ENCODE peak calls at places on chromosomes 12 and 14, in six cellular contexts. N is Panc1; G is CD8-positive, alpha-beta T cell; Y is A549; Q is fibroblast of lung; Z is tibial artery. M is an unnamed sample.

GRCh38 chr12:117098361-117099217 is 627 bp downstream of the TESC start:
- DNase-seq in N (no peak), G (no peak), Y (peak), Q (no peak), Z (no peak), M (no peak)

GRCh38 chr12:122951406-122951805 is 14.9 kb downstream of the ABCB9 start:
- DNase-seq in N (no peak), G (no peak), Y (peak), Q (peak), Z (no peak), M (no peak)

GRCh38 chr14:87690076-87690661 is 302.8 kb downstream of the GALC start:
- DNase-seq in N (no peak), G (no peak), Y (no peak), Q (no peak), Z (no peak), M (peak)

GRCh38 chr12:15996254-15996653 is 85.1 kb downstream of the DERA start:
- DNase-seq in N (no peak), G (no peak), Y (peak), Q (peak), Z (no peak), M (peak)

GRCh38 chr14:73025544-73025943 is 1.4 kb downstream of the ZFYVE1 start:
- DNase-seq in N (no peak), G (no peak), Y (peak), Q (peak), Z (no peak), M (no peak)

GRCh38 chr12:56574210-56574609 is 52.6 kb downstream of the RBMS2 start:
- DNase-seq in N (no peak), G (no peak), Y (no peak), Q (no peak), Z (no peak), M (no peak)

GRCh38 chr14:64602826-64603225 is 53.1 kb downstream of the PPP1R36 start:
- DNase-seq in N (no peak), G (no peak), Y (peak), Q (no peak), Z (no peak), M (no peak)

GRCh38 chr12:28963554-28963953 is 185.5 kb upstream of the FAR2 start:
- DNase-seq in N (no peak), G (no peak), Y (peak), Q (peak), Z (no peak), M (no peak)

GRCh38 chr14:90495357-90496276 is 98.8 kb downstream of the CALM1 start:
- DNase-seq in N (no peak), G (no peak), Y (peak), Q (peak), Z (no peak), M (no peak)

GRCh38 chr12:68749861-68750260 is 3.9 kb downstream of the SLC35E3 start:
- DNase-seq in N (no peak), G (no peak), Y (no peak), Q (no peak), Z (no peak), M (no peak)
- H3K4me3 ChIP-seq in N (no peak), G (no peak), Y (no peak), Q (no peak), Z (no peak), M (no peak)

GRCh38 chr12:14614704-14615121 is 47.0 kb upstream of the PLBD1 start:
- DNase-seq in N (no peak), G (no peak), Y (no peak), Q (no peak), Z (no peak), M (no peak)

GRCh38 chr12:14613718-14614117 is 46.0 kb upstream of the PLBD1 start:
- DNase-seq in N (no peak), G (no peak), Y (no peak), Q (no peak), Z (no peak), M (no peak)

GRCh38 chr12:14621821-14622220 is 54.1 kb upstream of the PLBD1 start:
- DNase-seq in N (no peak), G (no peak), Y (no peak), Q (no peak), Z (no peak), M (no peak)

GRCh38 chr12:14619731-14620501 is 52.2 kb upstream of the PLBD1 start:
- DNase-seq in N (no peak), G (no peak), Y (no peak), Q (no peak), Z (no peak), M (no peak)

DNA sequence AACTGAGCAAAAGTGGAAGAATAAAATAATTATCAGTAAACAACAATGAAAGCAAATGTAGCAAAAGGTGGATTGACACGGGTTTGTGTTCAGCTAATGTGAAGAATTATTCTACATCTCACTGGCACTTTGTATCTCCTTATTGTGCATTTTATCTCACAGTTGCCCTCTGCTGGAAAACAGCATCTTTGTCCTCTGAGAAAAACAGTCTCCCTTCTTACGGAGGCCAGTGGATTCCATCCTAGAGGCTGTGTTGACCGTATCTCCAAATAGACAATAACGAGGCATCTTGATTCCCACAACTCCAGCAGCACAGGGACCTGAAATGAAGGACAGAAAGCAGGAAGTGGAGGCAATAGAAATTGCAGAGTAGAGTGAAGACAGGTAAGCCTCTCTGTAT is 51.3 kb upstream of the PLBD1 start:
- DNase-seq in N (no peak), G (no peak), Y (peak), Q (peak), Z (no peak), M (peak)
- TF ChIP-seq CTCF in N (peak), G (no peak), Y (peak), Q (peak), Z (peak), M (peak)

DNA sequence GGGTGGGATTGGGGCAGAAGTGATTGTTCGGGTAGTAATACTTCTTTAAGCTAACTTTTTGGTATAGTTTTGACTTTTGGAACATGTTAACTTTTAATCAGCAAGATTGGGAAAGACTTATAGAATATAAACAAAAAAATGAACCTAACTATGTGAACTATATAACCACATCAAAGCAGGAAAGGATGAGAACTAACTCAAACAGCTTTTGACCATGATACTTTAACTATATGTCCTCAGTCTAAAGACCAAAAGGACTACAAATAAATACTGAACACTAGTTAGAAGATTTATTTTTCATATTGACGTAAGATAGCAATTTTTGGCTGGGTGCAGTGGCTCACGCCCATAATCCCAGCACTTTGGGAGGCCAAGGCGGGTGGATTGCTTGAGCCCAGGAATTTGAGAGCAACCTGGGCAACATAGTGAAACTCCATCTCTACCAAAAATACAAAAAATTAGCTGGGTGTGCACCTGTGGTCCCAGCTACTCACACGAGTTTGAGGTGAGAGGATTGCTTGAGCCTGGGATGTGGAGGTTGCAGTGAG is 108.5 kb upstream of the ATF1 start:
- DNase-seq in N (no peak), G (no peak), Y (no peak), Q (peak), Z (no peak), M (no peak)
- H3K27ac ChIP-seq in N (no peak), G (no peak), Y (no peak), Q (no peak), Z (no peak), M (no peak)

GRCh38 chr12:8829621-8830020 is 7.2 kb downstream of the A2ML1 start:
- DNase-seq in N (no peak), G (no peak), Y (peak), Q (no peak), Z (no peak), M (no peak)
- H3K4me3 ChIP-seq in N (no peak), G (no peak), Y (no peak), Q (no peak), Z (no peak), M (no peak)

GRCh38 chr14:92789457-92790089 is 4.5 kb upstream of the GOLGA5 start:
- DNase-seq in N (no peak), G (no peak), Y (peak), Q (no peak), Z (no peak), M (no peak)

GRCh38 chr14:92794961-92795360 is 856 bp downstream of the GOLGA5 start:
- DNase-seq in N (no peak), G (no peak), Y (no peak), Q (no peak), Z (no peak), M (no peak)

GRCh38 chr14:92793709-92794546 is at the start of gene GOLGA5:
- DNase-seq in N (peak), G (peak), Y (peak), Q (peak), Z (peak), M (peak)

GRCh38 chr14:92794547-92794941 is 439 bp downstream of the GOLGA5 start:
- DNase-seq in N (no peak), G (no peak), Y (no peak), Q (peak), Z (no peak), M (no peak)

DNA sequence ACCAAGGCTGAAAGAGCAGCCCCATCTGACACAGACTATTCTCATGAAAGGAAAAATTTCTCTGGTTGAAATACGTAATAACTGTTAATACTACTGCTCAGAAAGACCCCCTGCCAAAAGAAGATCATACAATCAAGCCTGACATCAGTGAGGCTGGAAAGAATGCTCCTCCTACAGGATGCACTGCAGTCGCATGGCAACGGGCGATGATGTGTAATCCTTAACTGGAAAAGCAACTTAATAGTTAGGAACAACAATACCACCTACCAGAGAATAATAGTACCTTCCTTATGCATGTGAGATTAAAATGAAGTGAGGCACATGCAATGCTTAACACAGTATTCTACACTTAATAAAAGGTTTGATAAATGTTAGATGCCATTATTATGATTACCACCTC is 1.2 kb upstream of the GOLGA5 start:
- DNase-seq in N (no peak), G (no peak), Y (peak), Q (no peak), Z (no peak), M (no peak)
- TF ChIP-seq CTCF in N (no peak), G (no peak), Y (no peak), Q (no peak), Z (no peak), M (no peak)

GRCh38 chr12:112837629-112838191 is 46.2 kb downstream of the RPH3A start:
- DNase-seq in N (no peak), G (no peak), Y (peak), Q (peak), Z (no peak), M (no peak)
- H3K27ac ChIP-seq in N (no peak), G (no peak), Y (peak), Q (no peak), Z (no peak), M (no peak)

GRCh38 chr14:99645545-99646505 is 896 bp downstream of the HHIPL1 start:
- DNase-seq in N (no peak), G (no peak), Y (no peak), Q (no peak), Z (no peak), M (no peak)
- H3K4me3 ChIP-seq in N (peak), G (no peak), Y (peak), Q (peak), Z (peak), M (no peak)